ENCODE peak calls at places on chromosome 14, in four cellular contexts. Q, C, L and A are unnamed samples.

GRCh38 chr14:28608438-28608837 is 158.1 kb upstream of the FOXG1 start:
- DNase-seq in Q (no peak), L (no peak), C (no peak), A (no peak)

GRCh38 chr14:54908230-54908629 is 5.6 kb upstream of the GCH1 start:
- DNase-seq in L (no peak), Q (no peak), C (no peak), A (no peak)

GRCh38 chr14:20413785-20414117 is 450 bp upstream of the TEP1 start:
- DNase-seq in L (no peak), C (no peak), Q (no peak), A (no peak)

GRCh38 chr14:59262717-59263469 is 74.4 kb downstream of the DAAM1 start:
- DNase-seq in L (no peak), Q (peak), C (peak), A (no peak)

GRCh38 chr14:72801381-72801812 is 92.5 kb downstream of the DPF3 start:
- DNase-seq in C (peak), Q (no peak), L (no peak), A (peak)

GRCh38 chr14:66066991-66067788 is 419.0 kb upstream of the CCDC196 start:
- DNase-seq in L (no peak), C (no peak), Q (no peak), A (no peak)

GRCh38 chr14:93008381-93008780 is 85.4 kb downstream of the CHGA start:
- DNase-seq in C (no peak), L (no peak), Q (no peak), A (peak)

GRCh38 chr14:32298346-32298745 is 30.8 kb upstream of the AKAP6 start:
- DNase-seq in Q (no peak), L (no peak), C (no peak), A (no peak)

GRCh38 chr14:61698216-61698980 is 3.1 kb downstream of the HIF1A start:
- DNase-seq in Q (no peak), L (no peak), C (no peak), A (no peak)

GRCh38 chr14:101198398-101199027 is 295.0 kb upstream of the RTL1 start:
- DNase-seq in L (no peak), C (no peak), Q (no peak), A (no peak)

GRCh38 chr14:54435500-54435981 is 5.6 kb downstream of the CNIH1 start:
- DNase-seq in L (no peak), C (no peak), Q (no peak), A (peak)

GRCh38 chr14:101406921-101407320 is 154.4 kb upstream of the DIO3 start:
- DNase-seq in L (no peak), Q (no peak), C (no peak), A (no peak)

GRCh38 chr14:101922866-101923265 is 41.5 kb upstream of the DYNC1H1 start:
- DNase-seq in Q (no peak), C (no peak), L (no peak), A (no peak)

GRCh38 chr14:76007852-76008251 is 22.3 kb downstream of the IFT43 start:
- DNase-seq in Q (no peak), C (no peak), L (no peak), A (peak)

GRCh38 chr14:51424569-51425251 is 184.7 kb downstream of the TMX1 start:
- DNase-seq in L (no peak), Q (no peak), C (no peak), A (peak)

GRCh38 chr14:51424041-51424440 is 184.0 kb downstream of the TMX1 start:
- DNase-seq in C (no peak), L (no peak), Q (no peak), A (no peak)

GRCh38 chr14:51422704-51423103 is 182.7 kb downstream of the TMX1 start:
- DNase-seq in Q (no peak), L (no peak), C (peak), A (no peak)

DNA sequence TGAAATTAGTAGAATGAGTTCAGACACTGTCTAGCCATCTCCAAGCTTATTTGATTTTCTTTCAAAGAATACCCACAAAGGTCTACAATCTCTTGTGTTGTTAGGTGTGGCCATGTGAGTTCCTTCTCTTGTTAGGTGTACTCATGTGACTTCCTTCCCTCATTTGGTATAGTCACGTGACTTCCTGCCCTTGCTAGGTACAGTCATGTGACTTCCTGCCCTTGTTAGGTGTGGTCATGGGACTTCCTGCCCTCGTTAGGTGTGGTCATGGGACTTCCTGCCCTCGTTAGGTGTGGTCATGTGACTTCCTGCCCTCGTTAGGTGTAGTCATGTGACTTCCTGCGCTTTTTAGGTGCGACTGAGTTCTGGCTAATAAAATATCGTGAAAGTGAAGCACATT is 179.6 kb downstream of the TMX1 start:
- DNase-seq in C (peak), Q (no peak), L (no peak), A (no peak)
- TF ChIP-seq RFX5 in C (no peak), Q (no peak), L (no peak), A (no peak)

DNA sequence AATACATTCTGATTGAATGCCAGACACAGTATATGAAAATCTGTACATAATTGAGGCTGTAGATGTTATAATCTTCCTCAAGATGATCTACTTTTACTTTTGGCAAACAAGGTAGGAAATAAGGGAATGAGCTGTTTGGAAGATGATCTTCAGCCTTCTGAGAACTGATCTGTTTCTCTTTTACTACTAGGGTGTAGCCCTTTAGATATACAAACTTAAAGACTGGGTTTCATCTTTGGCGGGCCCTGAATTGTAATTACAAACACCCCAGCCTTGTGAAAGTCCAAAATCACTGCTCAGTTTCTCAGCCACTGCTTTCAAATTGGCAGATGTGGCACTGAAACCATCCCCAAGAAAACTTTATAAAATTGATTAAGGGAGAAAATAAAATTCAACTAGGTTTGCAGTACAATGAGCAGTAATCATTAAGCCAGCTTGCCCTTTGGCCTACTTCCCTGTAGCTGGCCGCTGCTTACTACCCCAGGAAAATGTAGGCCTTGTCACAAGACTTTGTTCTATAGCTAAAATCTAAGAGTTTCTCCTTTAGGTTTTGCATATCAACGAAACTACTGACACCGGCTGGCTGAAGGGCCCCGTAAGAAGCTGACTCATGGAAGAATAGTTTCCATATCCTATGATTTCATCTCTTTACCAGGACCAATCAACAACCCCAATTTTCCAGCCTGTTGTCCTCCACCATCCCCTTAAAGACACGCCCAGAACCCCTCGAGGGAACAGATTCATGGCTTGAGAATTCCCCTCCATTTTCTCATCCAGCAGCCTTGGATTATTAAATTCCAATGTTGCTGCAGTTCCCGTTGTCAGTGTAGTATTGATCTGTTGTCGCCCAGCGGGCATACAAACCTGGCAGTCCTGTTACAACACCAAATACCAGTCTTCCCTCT is 210.8 kb downstream of the PCNX1 start:
- DNase-seq in L (peak), Q (peak), C (peak), A (peak)
- H3K27ac ChIP-seq in L (no peak), Q (peak), C (no peak), A (peak)

GRCh38 chr14:37550511-37550910 is 44.5 kb downstream of the FOXA1 start:
- DNase-seq in L (no peak), Q (no peak), C (no peak), A (peak)
- TF ChIP-seq RFX5 in L (no peak), Q (no peak), C (no peak), A (no peak)

GRCh38 chr14:90440592-90440991 is 43.8 kb downstream of the CALM1 start:
- DNase-seq in L (no peak), Q (no peak), C (no peak), A (no peak)
- H3K27ac ChIP-seq in L (no peak), Q (no peak), C (no peak), A (no peak)

DNA sequence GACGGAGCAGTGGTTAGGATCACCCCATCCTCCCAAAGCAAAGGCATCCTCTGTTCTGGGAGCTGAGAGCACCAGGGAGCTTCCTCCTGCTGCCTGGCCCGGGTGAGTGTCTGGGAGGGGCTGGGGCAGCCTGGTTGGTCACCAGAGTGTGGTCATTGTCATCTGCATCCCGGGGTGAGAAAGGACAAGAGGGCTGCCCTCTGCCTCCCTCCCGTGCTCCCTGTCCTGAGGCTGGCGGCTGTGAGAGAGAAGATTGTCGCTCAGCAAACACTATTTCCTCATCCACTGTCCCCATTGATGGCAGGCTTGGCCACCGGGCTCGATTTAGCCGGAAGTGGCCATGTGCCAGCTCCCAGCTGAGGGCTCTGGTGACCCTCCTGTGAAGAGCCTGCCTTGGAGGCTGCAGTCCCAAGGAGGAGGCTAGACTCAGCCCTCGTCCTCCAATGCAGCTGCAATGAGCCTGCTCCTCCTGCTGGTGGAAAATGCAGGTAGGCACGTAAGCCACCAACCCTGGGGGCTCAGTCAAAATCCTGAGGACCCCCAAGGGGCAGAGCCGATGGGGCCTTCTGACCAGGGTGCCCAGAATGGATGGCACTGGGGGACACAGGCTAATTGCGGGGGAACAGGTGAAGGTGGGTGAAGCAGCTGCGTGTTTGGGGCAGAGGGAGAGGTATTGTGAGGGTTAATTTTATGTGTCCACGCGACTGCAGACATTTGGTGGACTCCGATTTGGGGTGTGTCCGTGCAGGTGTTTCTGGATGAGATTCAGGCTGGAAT is 155.7 kb downstream of the KIF26A start:
- DNase-seq in L (no peak), C (peak), Q (no peak), A (no peak)
- TF ChIP-seq RFX5 in L (no peak), C (no peak), Q (no peak), A (no peak)